ENCODE peak calls at places on chromosome 12, in ten cellular contexts. F, M, H, W, Q, Y, V, C, E and N are unnamed samples.
A peak's percentile ranks its signal among the peaks of the same experiment; 100 is the strongest.

GRCh38 chr12:93002278-93003054 is 73.4 kb upstream of the EEA1 start:
- DNase-seq in F (no peak), M (no peak), V (no peak), Y (peak; percentile 10), E (no peak), C (no peak), H (no peak), W (peak; percentile 69), Q (no peak), N (peak; percentile 98)

GRCh38 chr12:92745874-92746553 is 43.2 kb downstream of the PLEKHG7 start:
- DNase-seq in V (no peak), M (no peak), E (no peak), Q (peak; percentile 70), C (no peak), Y (peak; percentile 82), F (peak; percentile 50), H (no peak), W (peak; percentile 98), N (peak; percentile 100)

GRCh38 chr12:124632510-124632909 is 65.1 kb upstream of the NCOR2 start:
- DNase-seq in F (no peak), Q (no peak), H (no peak), Y (no peak), W (no peak), E (no peak), V (no peak), C (peak; percentile 80), M (no peak), N (no peak)

GRCh38 chr12:110744697-110745264 is 2.1 kb upstream of the PPP1CC start:
- DNase-seq in H (no peak), V (no peak), Q (peak; percentile 21), F (no peak), M (no peak), Y (peak; percentile 34), C (peak; percentile 32), E (no peak), W (no peak), N (no peak)

GRCh38 chr12:32069071-32069470 is 37.6 kb upstream of the BICD1 start:
- DNase-seq in M (no peak), E (no peak), V (no peak), Y (no peak), C (no peak), W (no peak), F (no peak), Q (no peak), H (no peak), N (peak; percentile 57)

GRCh38 chr12:3332190-3332589 is 158.8 kb upstream of the PRMT8 start:
- DNase-seq in V (no peak), Y (no peak), M (no peak), Q (no peak), E (no peak), F (no peak), H (no peak), C (no peak), W (peak; percentile 14), N (peak; percentile 43)

GRCh38 chr12:92144631-92145480 is 790 bp downstream of the BTG1 start:
- DNase-seq in V (peak; percentile 75), M (peak; percentile 46), E (peak; percentile 59), C (peak; percentile 84), Q (peak; percentile 69), Y (peak; percentile 44), F (peak; percentile 44), W (peak; percentile 57), H (peak; percentile 36), N (peak; percentile 91)

GRCh38 chr12:94998322-94998721 is 5.2 kb downstream of the NDUFA12 start:
- DNase-seq in F (no peak), M (no peak), H (no peak), V (no peak), Q (no peak), E (no peak), Y (no peak), W (no peak), C (no peak), N (no peak)

GRCh38 chr12:7142057-7142644 is 12.0 kb downstream of the CLSTN3 start:
- DNase-seq in Q (no peak), F (no peak), M (peak; percentile 67), V (peak; percentile 65), Y (peak; percentile 44), C (peak; percentile 95), W (peak; percentile 45), E (peak; percentile 61), H (peak; percentile 34), N (peak; percentile 59)

GRCh38 chr12:5201554-5202243 is 158.0 kb downstream of the KCNA5 start:
- DNase-seq in F (no peak), V (peak; percentile 75), M (no peak), Y (peak; percentile 38), C (peak; percentile 87), W (peak; percentile 76), E (no peak), Q (no peak), H (no peak), N (peak; percentile 3)